ENCODE peak calls at places on chromosome 13, in eight cellular contexts. I is endodermal cell, H is PC-9, W is neural progenitor cell, D is astrocyte of the cerebellum, Y is thoracic aorta, Z is spleen, O is heart left ventricle. M is an unnamed sample.

GRCh38 chr13:59545007-59545406 is 618.7 kb downstream of the DIAPH3 start:
- DNase-seq in Z (no peak), I (no peak), Y (no peak), O (no peak), D (no peak), W (no peak), H (no peak), M (no peak)

GRCh38 chr13:30698023-30698422 is 37.3 kb upstream of the ALOX5AP start:
- DNase-seq in Y (no peak), I (peak; percentile 15), D (peak; percentile 91), Z (no peak), H (no peak), W (no peak), O (no peak), M (no peak)

GRCh38 chr13:34748078-34748477 is 194.0 kb upstream of the NBEA start:
- DNase-seq in Z (no peak), O (no peak), W (no peak), Y (no peak), H (no peak), I (no peak), D (peak; percentile 34), M (peak; percentile 64)

GRCh38 chr13:42119091-42119490 is 70.6 kb downstream of the DGKH start:
- DNase-seq in W (no peak), O (no peak), Z (no peak), Y (no peak), D (no peak), I (no peak), H (no peak), M (no peak)

GRCh38 chr13:98384739-98385138 is 192.2 kb downstream of the STK24 start:
- DNase-seq in D (peak; percentile 86), H (no peak), W (no peak), Y (no peak), O (no peak), I (no peak), Z (no peak), M (peak; percentile 76)

GRCh38 chr13:98521876-98522275 is 55.0 kb downstream of the STK24 start:
- DNase-seq in I (no peak), H (no peak), D (no peak), Y (no peak), Z (no peak), W (no peak), O (no peak), M (no peak)

GRCh38 chr13:21742041-21742440 is 71.2 kb downstream of the FGF9 start:
- DNase-seq in Z (no peak), H (no peak), W (no peak), Y (no peak), D (no peak), I (no peak), O (no peak), M (no peak)

GRCh38 chr13:29852464-29853054 is 2.1 kb upstream of the UBL3 start:
- DNase-seq in I (no peak), Y (no peak), W (no peak), H (no peak), Z (no peak), D (no peak), O (no peak), M (no peak)

GRCh38 chr13:30711375-30711774 is 24.0 kb upstream of the ALOX5AP start:
- DNase-seq in H (peak; percentile 38), O (no peak), W (no peak), Z (no peak), Y (no peak), I (no peak), D (no peak), M (no peak)

GRCh38 chr13:33640832-33641231 is 177.1 kb upstream of the RFC3 start:
- DNase-seq in I (no peak), Z (no peak), W (no peak), Y (no peak), D (no peak), H (no peak), O (no peak), M (no peak)

GRCh38 chr13:21696865-21697448 is 26.1 kb downstream of the FGF9 start:
- DNase-seq in D (no peak), W (no peak), Z (no peak), I (no peak), O (no peak), Y (no peak), H (no peak), M (no peak)

GRCh38 chr13:25948910-25949309 is 102.9 kb downstream of the SHISA2 start:
- DNase-seq in I (peak; percentile 35), W (no peak), D (no peak), H (no peak), Z (no peak), O (no peak), Y (no peak), M (no peak)

GRCh38 chr13:71210861-71211260 is 656.1 kb downstream of the DACH1 start:
- DNase-seq in Y (no peak), O (no peak), D (peak; percentile 23), W (no peak), H (no peak), Z (no peak), I (no peak), M (no peak)

GRCh38 chr13:29362849-29363604 is 232.5 kb downstream of the SLC7A1 start:
- DNase-seq in D (no peak), W (peak; percentile 78), Y (no peak), H (no peak), Z (no peak), O (no peak), I (peak; percentile 88), M (peak; percentile 9)

GRCh38 chr13:103335226-103335625 is 269.0 kb upstream of the SLC10A2 start:
- DNase-seq in D (no peak), I (no peak), O (no peak), Z (no peak), H (no peak), Y (no peak), W (no peak), M (no peak)

GRCh38 chr13:48831248-48831647 is 144.5 kb upstream of the FNDC3A start:
- DNase-seq in H (no peak), O (no peak), D (no peak), I (no peak), W (no peak), Z (no peak), Y (no peak), M (no peak)

GRCh38 chr13:106048386-106048785 is 487.1 kb downstream of the EFNB2 start:
- DNase-seq in W (no peak), Z (no peak), H (no peak), I (no peak), O (no peak), Y (no peak), D (no peak), M (no peak)

GRCh38 chr13:106049171-106049570 is 486.3 kb downstream of the EFNB2 start:
- DNase-seq in Z (no peak), Y (no peak), O (no peak), D (no peak), I (no peak), H (no peak), W (no peak), M (no peak)

GRCh38 chr13:106047859-106048258 is 487.6 kb downstream of the EFNB2 start:
- DNase-seq in Y (no peak), W (no peak), D (no peak), O (no peak), Z (no peak), I (no peak), H (no peak), M (no peak)

GRCh38 chr13:106052200-106052767 is 483.2 kb downstream of the EFNB2 start:
- DNase-seq in H (no peak), W (peak; percentile 31), O (no peak), D (no peak), Y (no peak), Z (no peak), I (no peak), M (no peak)
- TF ChIP-seq CTCF in H (no peak), W (no peak), O (no peak), D (no peak), Y (no peak), Z (no peak), I (no peak), M (no peak)

GRCh38 chr13:96238861-96239260 is 149.0 kb downstream of the HS6ST3 start:
- DNase-seq in O (no peak), H (peak; percentile 73), D (no peak), I (no peak), Z (no peak), W (no peak), Y (no peak), M (no peak)

GRCh38 chr13:96248103-96248502 is 158.2 kb downstream of the HS6ST3 start:
- DNase-seq in D (no peak), W (peak; percentile 4), Y (no peak), O (no peak), Z (no peak), H (no peak), I (no peak), M (no peak)

GRCh38 chr13:96238241-96238640 is 148.3 kb downstream of the HS6ST3 start:
- DNase-seq in W (peak; percentile 8), H (no peak), D (no peak), I (no peak), O (no peak), Y (no peak), Z (no peak), M (no peak)

DNA sequence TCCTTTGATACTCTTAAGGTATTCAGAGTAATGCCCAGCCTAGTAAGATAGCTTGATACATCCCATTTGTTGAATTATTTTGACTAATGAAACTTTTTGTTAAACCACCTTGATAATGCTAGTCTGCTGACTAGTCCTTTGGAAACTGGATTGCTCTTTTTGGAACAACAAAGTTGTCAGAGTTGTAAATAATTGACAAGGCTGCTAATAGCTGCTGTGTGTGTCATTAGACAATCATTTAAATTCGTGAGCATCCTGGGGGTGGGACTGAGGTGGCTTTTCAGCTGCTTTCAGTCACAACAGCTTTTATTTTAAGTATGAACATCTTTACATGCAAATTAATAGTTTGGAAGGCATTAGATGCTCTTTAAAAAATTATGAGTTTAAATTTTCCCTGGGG is 153.5 kb downstream of the HS6ST3 start:
- DNase-seq in O (no peak), D (no peak), Y (no peak), I (no peak), Z (no peak), W (no peak), H (no peak), M (peak; percentile 32)
- H3K4me3 ChIP-seq in O (no peak overlapping the region), D (no peak overlapping the region), Y (no peak overlapping the region), I (no peak overlapping the region), Z (no peak overlapping the region), W (no peak overlapping the region), H (no peak overlapping the region), M (no peak overlapping the region)

GRCh38 chr13:113954046-113954841 is 19.6 kb downstream of the C13orf46 start:
- DNase-seq in W (no peak), H (no peak), D (no peak), Z (peak; percentile 64), Y (no peak), O (peak; percentile 47), I (no peak), M (no peak)
- TF ChIP-seq CTCF in W (no peak), H (peak; percentile 28), D (peak; percentile 3), Z (no peak), Y (no peak), O (no peak), I (no peak), M (no peak)

DNA sequence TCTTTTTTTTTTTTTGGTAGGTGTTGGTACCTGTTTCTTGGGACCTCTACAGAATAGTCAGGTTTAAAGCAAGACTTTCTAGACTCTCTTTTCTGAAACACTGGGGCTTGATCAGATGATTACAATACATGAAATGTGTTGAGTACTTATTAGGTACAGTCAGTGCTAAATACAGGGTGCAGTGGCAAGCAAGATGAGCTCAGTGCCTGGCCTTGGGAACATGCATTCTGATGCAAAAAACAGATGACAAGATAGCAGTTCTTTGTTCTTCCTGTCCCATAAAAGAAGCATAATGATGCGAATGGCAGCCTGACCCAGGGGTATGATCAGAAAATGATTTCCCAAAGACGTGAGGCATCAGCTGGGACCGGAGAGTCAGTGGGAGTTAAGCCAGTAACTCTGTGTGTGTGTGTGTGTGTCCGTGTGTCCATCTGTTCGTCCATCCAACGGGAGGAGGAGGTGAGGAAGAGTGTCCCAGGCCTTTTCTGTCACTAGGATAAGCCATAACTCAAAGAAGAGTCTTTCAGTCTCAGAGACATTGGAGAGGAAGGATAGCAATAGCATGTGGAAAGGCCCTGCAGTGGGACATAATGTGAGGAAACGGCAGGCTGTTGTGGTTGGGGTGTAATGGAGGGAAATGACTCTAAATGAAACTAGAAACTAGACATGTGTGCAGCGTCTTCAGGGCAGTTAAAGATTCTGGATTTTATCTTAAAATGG is 32.2 kb downstream of the SLAIN1 start:
- DNase-seq in H (no peak), Y (no peak), I (no peak), D (no peak), O (no peak), W (no peak), Z (no peak), M (no peak)
- H3K4me3 ChIP-seq in H (no peak overlapping the region), Y (no peak overlapping the region), I (no peak overlapping the region), D (no peak overlapping the region), O (no peak overlapping the region), W (no peak overlapping the region), Z (no peak overlapping the region), M (no peak overlapping the region)

M was measured in epithelial cell of proximal tubule.